ENCODE peak calls at places on chromosomes 13 and 19, in eight cellular contexts. H is A549, U is astrocyte, S is tibial artery, A is heart right ventricle, Q is upper lobe of right lung, G is lower lobe of right lung, P is esophagus squamous epithelium. K is an unnamed sample.

GRCh38 chr13:62418872-62419271 is 1003.2 kb upstream of the PCDH20 start:
- DNase-seq in A (no peak), Q (no peak), U (no peak), P (no peak), S (no peak), G (no peak), H (no peak), K (no peak)

GRCh38 chr13:39039033-39039432 is 777 bp downstream of the NHLRC3 start:
- DNase-seq in Q (no peak), A (no peak), P (no peak), S (no peak), H (no peak), G (no peak), U (no peak), K (no peak)

GRCh38 chr19:52638601-52639000 is 446 bp upstream of the ZNF83 start:
- DNase-seq in Q (no peak), G (peak; percentile 54), P (no peak), H (no peak), A (peak; percentile 6), U (peak; percentile 64), S (no peak), K (no peak)

GRCh38 chr13:111526922-111527321 is 206.5 kb downstream of the TEX29 start:
- DNase-seq in A (no peak), U (no peak), G (peak; percentile 23), H (no peak), P (no peak), S (no peak), Q (no peak), K (no peak)

GRCh38 chr19:15115762-15116615 is 8.8 kb downstream of the SYDE1 start:
- DNase-seq in U (no peak), A (no peak), S (no peak), P (no peak), G (no peak), H (no peak), Q (no peak), K (no peak)

GRCh38 chr13:27919934-27920676 is at the start of gene PDX1:
- DNase-seq in H (peak; percentile 71), S (no peak), Q (no peak), A (no peak), U (no peak), G (no peak), P (no peak), K (no peak)

GRCh38 chr19:50896591-50897190 is 14.5 kb downstream of the KLK4 start:
- DNase-seq in P (no peak), U (peak; percentile 8), S (peak; percentile 58), G (no peak), H (no peak), Q (no peak), A (no peak), K (peak; percentile 90)

GRCh38 chr19:37991841-37992248 is 84.8 kb downstream of the SIPA1L3 start:
- DNase-seq in S (no peak), P (no peak), G (peak; percentile 61), Q (peak; percentile 59), U (no peak), H (no peak), A (no peak), K (no peak)

GRCh38 chr13:100707818-100708740 is 33.5 kb upstream of the TMTC4 start:
- DNase-seq in G (no peak), P (no peak), H (no peak), U (peak; percentile 97), Q (no peak), S (no peak), A (no peak), K (no peak)

GRCh38 chr19:44824758-44825157 is 15.9 kb downstream of the BCAM start:
- DNase-seq in G (no peak), S (no peak), A (no peak), U (no peak), Q (no peak), H (no peak), P (no peak), K (no peak)

GRCh38 chr19:35142531-35143230 is 374 bp upstream of the FXYD7 start:
- DNase-seq in P (no peak), S (no peak), Q (peak; percentile 80), A (no peak), U (no peak), G (no peak), H (peak; percentile 83), K (no peak)

GRCh38 chr19:46133777-46134231 is 9.3 kb upstream of the IGFL3 start:
- DNase-seq in A (no peak), H (no peak), G (no peak), U (peak; percentile 67), P (no peak), Q (no peak), S (no peak), K (no peak)

GRCh38 chr13:66180806-66181205 is 1049.3 kb downstream of the PCDH9 start:
- DNase-seq in Q (no peak), U (no peak), S (no peak), P (no peak), A (no peak), H (no peak), G (no peak), K (no peak)

GRCh38 chr13:97932006-97932405 is 21.5 kb upstream of the IPO5 start:
- DNase-seq in S (no peak), Q (no peak), A (no peak), U (no peak), H (no peak), P (no peak), G (no peak), K (no peak)

DNA sequence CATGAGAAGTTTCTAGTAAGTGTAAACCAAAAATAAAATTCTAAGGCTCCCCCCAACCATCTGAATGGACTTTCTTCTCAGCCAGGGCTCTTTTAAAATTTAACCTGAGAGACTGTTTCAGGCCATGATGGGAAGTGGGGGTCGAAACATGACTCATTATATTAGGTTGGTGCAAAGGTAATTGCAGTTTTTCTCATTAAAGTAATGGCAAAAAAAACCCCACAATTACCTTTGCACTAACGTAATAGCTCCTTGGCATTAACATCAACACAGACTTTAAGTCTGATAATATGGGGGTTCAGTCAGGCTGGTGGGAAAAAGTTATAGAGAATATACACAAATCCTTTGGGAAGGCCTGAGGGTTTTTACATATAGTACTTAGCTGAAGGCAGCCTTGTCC is 9.4 kb upstream of the SPART start:
- DNase-seq in S (no peak), H (no peak), P (no peak), A (no peak), Q (no peak), G (no peak), U (no peak), K (no peak)
- H3K4me1 ChIP-seq in S (peaks cover 9% of the 10 kb centered on the region), H (no peaks in the 10 kb centered on the region), P (peaks cover 10% of the 10 kb centered on the region), A (no peaks in the 10 kb centered on the region), Q (no peaks in the 10 kb centered on the region), G (no peaks in the 10 kb centered on the region), U (peaks cover 6% of the 10 kb centered on the region), K (no peaks in the 10 kb centered on the region)

DNA sequence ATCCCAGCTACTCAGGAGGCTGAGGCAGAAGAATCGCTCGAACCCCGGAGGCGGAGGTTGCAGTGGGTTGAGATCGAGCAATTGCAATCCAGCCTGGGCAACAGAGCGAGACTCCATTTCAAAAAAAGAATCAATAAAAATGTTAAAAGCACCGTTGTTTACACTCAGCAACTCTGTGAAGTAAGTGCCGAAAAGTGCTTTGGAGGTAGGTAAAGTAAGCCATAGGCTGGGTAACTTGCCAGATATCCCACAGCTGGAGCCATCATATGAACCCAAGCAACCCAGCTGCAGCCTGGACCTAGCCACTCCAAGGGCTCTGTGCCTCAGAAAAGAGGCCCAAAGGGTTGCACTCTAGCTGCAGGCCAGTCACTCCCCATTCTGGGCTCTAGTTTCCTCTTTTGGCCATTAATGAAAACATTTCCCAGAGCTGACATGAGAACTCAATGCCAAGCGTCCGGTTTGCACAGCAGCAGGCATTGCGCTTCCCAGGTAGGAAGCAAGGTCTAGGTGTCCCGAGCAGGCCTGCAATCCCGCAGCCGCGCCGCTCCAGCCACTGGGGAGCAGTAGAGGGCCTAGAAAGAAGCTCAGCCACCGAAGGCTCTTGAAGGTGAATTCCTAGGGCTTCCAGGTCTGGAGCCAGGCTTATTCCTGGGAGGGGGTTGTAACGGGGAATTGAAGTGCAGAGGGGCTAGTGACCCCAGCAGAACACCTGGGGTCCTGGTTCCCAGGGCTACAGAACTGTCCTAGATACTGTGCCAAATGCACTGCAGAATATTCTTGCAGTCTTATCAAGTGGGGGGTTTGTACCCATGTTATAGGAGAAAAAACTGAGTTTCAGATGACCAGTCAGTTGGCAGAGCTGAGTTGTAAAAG is 4.1 kb upstream of the CD79A start:
- DNase-seq in H (peak; percentile 90), P (no peak), G (peak; percentile 87), S (no peak), A (peak; percentile 47), U (peak; percentile 43), Q (peak; percentile 92), K (peak; percentile 53)
- H3K4me1 ChIP-seq in H (peaks cover 35% of the 10 kb centered on the region), P (peaks cover 66% of the 10 kb centered on the region), G (peaks cover 66% of the 10 kb centered on the region), S (no peaks in the 10 kb centered on the region), A (peaks cover 37% of the 10 kb centered on the region), U (no peaks in the 10 kb centered on the region), Q (peaks cover 47% of the 10 kb centered on the region), K (peaks cover 4% of the 10 kb centered on the region)

GRCh38 chr13:33181264-33181663 is 104.3 kb downstream of the STARD13 start:
- DNase-seq in A (no peak), G (no peak), P (no peak), H (no peak), U (no peak), Q (no peak), S (no peak), K (no peak)

GRCh38 chr13:33178197-33178699 is 107.3 kb downstream of the STARD13 start:
- DNase-seq in Q (no peak), A (no peak), U (no peak), G (no peak), S (no peak), P (no peak), H (no peak), K (no peak)

GRCh38 chr13:33179463-33179862 is 106.1 kb downstream of the STARD13 start:
- DNase-seq in P (no peak), H (no peak), A (no peak), G (no peak), U (no peak), S (no peak), Q (no peak), K (no peak)

GRCh38 chr13:33182729-33183128 is 102.8 kb downstream of the STARD13 start:
- DNase-seq in H (no peak), Q (no peak), G (no peak), U (no peak), P (no peak), S (no peak), A (no peak), K (no peak)

DNA sequence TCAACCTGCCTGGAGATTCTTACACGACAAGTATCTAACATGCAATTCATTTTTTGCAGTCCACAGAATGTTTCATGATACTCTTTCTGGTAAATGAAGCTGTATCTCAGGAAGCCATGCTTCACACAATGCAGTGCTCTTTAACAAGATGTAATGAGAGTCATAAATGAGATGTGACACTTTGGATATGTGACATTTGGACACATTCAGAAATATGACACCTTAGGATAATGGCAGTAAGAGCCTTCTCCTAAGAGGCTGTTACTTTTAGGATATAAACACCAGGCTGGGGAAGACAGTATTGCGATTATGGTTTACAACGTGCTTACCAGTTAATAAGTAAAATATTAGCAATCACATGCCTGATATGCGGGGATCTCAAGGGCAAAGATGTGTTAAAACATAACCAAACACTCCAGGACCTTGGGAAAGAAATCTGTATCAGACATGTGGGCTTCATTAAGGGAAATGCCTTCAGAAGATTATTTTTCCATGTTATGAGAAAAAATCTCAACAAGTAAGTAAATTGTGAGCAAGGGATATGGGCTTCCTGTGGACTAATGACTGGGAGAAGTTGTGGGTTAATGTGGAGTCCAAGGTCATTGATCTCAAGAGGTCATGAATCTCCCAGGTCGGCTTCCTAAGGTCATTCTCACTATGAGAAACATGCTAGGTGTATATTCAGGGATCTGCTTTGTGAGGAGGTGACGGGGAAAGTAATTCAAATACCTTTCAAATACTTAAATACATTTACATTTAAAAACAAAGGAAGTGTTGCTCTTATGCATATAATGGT is 105.3 kb downstream of the STARD13 start:
- DNase-seq in Q (no peak), S (no peak), A (no peak), U (no peak), P (no peak), G (no peak), H (no peak), K (no peak)
- H3K4me1 ChIP-seq in Q (no peaks in the 10 kb centered on the region), S (peaks cover 33% of the 10 kb centered on the region), A (peaks cover 79% of the 10 kb centered on the region), U (peaks cover 21% of the 10 kb centered on the region), P (peaks cover 49% of the 10 kb centered on the region), G (peaks cover 12% of the 10 kb centered on the region), H (no peaks in the 10 kb centered on the region), K (no peaks in the 10 kb centered on the region)

GRCh38 chr19:6097911-6098310 is 12.4 kb downstream of the RFX2 start:
- DNase-seq in S (no peak), U (no peak), Q (no peak), P (no peak), H (no peak), A (no peak), G (no peak), K (no peak)
- H3K4me1 ChIP-seq in S (peaks cover 42% of the 10 kb centered on the region), U (peaks cover 4% of the 10 kb centered on the region), Q (peaks cover 41% of the 10 kb centered on the region), P (peaks cover 73% of the 10 kb centered on the region), H (peaks cover 2% of the 10 kb centered on the region), A (peaks cover 41% of the 10 kb centered on the region), G (peaks cover 44% of the 10 kb centered on the region), K (no peaks in the 10 kb centered on the region)